ENCODE peak calls at places on chromosomes 5 and 9, in four cellular contexts. P is SK-N-SH, C is OCI-LY7, Z is GM23248. A is an unnamed sample.

GRCh38 chr9:126696091-126696763 is 82.5 kb downstream of the LMX1B start:
- DNase-seq in P (peak; percentile 44), C (no peak), Z (no peak), A (peak; percentile 1)

GRCh38 chr9:116267021-116267420 is 113.4 kb downstream of the PAPPA start:
- DNase-seq in P (no peak), C (no peak), Z (peak; percentile 76), A (no peak)

GRCh38 chr9:8389531-8389930 is 590.0 kb upstream of the DMAC1 start:
- DNase-seq in P (no peak), C (no peak), Z (no peak), A (no peak)

GRCh38 chr5:79430196-79430595 is 83.7 kb downstream of the HOMER1 start:
- DNase-seq in P (no peak), C (no peak), Z (no peak), A (no peak)

GRCh38 chr5:157049605-157050004 is 9.3 kb downstream of the HAVCR1 start:
- DNase-seq in P (no peak), C (no peak), Z (peak; percentile 40), A (no peak)

GRCh38 chr5:670396-671270 is 22.5 kb downstream of the TPPP start:
- DNase-seq in P (peak; percentile 7), C (no peak), Z (no peak), A (no peak)

GRCh38 chr9:123267481-123268239 is 726 bp downstream of the STRBP start:
- DNase-seq in P (peak; percentile 61), C (peak; percentile 24), Z (no peak), A (peak; percentile 49)

GRCh38 chr9:63817622-63818518 is 1467.1 kb downstream of the FOXD4L5 start:
- DNase-seq in P (peak; percentile 47), C (peak; percentile 49), Z (peak; percentile 35), A (peak; percentile 34)

GRCh38 chr5:90020575-90021535 is 388.7 kb downstream of the CETN3 start:
- DNase-seq in P (no peak), C (no peak), Z (peak; percentile 84), A (no peak)

GRCh38 chr5:149666212-149666852 is 63.8 kb upstream of the PPARGC1B start:
- DNase-seq in P (no peak), C (no peak), Z (peak; percentile 31), A (no peak)

GRCh38 chr9:132023409-132024180 is 56.1 kb downstream of the MED27 start:
- DNase-seq in P (peak; percentile 61), C (no peak), Z (no peak), A (no peak)

GRCh38 chr5:88141695-88141979 is 127.0 kb downstream of the TMEM161B start:
- DNase-seq in P (no peak), C (no peak), Z (no peak), A (no peak)
- H3K4me3 ChIP-seq in P (peak overlapping the region; percentile 64), C (peak overlapping the region; percentile 21), Z (peak overlapping the region; percentile 62), A (no peak overlapping the region)

DNA sequence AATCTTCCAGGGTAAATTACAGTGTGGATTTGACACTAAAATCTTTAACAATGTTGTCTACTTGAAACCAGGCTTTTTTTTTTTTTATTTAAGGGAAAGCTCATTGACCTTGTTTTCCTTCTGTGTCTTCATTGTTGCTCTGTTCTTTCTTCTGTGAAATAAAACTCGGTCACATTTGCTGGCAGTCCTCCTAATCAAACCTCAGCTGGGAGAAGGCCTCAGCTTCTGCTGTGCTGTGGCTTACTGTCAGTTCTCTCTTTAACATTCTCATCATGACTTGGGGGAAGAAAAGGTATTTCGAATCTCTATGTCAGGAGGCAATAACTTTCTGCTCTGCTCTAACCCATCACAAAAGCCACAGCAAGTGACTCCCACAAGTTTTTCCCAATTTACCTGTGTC is 268.9 kb downstream of the ZNF608 start:
- DNase-seq in P (no peak), C (no peak), Z (no peak), A (no peak)
- TF ChIP-seq EZH2phosphoT487 in P (no peak), C (no peak), Z (no peak), A (no peak)

GRCh38 chr5:162444129-162444762 is 376.7 kb downstream of the GABRG2 start:
- DNase-seq in P (no peak), C (no peak), Z (no peak), A (no peak)
- H3K4me3 ChIP-seq in P (no peak overlapping the region), C (no peak overlapping the region), Z (no peak overlapping the region), A (no peak overlapping the region)

GRCh38 chr5:95723632-95724369 is 7.3 kb upstream of the RHOBTB3 start:
- DNase-seq in P (peak; percentile 75), C (no peak), Z (peak; percentile 52), A (no peak)
- TF ChIP-seq EZH2phosphoT487 in P (no peak), C (no peak), Z (no peak), A (no peak)

DNA sequence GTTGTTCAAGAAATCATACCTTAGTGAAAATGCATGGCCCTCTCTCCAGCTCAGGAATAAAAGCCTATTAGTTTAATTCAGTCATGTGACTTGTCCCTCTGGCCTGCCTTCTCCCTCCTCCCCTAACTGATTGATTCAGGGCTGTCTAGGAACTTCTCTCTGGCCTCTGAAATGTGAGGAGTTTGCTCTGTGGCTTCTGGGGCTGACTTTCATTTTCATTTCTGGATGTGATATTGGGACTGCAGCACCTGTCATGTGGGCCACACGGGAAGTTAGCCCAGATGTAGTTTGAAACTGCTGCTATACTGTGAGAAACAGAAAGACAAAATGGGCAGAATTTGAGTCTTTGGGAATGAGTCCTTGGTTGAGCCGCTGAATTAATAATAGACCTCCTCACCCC is 44.8 kb downstream of the PARP8 start:
- DNase-seq in P (peak; percentile 2), C (peak; percentile 80), Z (no peak), A (no peak)
- H3K4me3 ChIP-seq in P (no peak overlapping the region), C (peak overlapping the region; percentile 44), Z (no peak overlapping the region), A (no peak overlapping the region)

GRCh38 chr5:167755420-167755819 is 536.0 kb upstream of the WWC1 start:
- DNase-seq in P (no peak), C (no peak), Z (no peak), A (no peak)

GRCh38 chr5:167759411-167759821 is 532.0 kb upstream of the WWC1 start:
- DNase-seq in P (no peak), C (no peak), Z (peak; percentile 68), A (no peak)

GRCh38 chr5:167753725-167754490 is 537.5 kb upstream of the WWC1 start:
- DNase-seq in P (no peak), C (no peak), Z (no peak), A (no peak)

DNA sequence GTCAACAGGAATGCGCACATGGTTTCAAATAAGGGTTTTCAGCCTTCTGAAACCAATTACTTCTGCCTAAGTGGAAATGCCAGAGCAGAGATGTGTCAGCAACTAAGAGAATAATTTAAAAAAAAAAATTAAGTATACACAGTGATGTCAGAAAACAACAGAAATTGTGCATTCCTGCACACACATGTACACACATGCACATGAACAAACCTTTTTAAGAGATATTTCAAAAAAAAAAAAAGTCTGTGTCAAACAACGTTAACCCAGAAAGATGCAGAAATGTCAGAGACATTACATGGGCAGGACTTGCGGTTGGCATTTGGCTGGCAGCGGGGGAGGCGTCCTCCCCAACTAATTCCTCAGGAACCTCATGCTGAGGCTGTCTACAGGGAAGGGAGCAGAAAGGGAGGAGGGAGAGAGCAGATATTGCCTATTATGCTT is 536.9 kb upstream of the WWC1 start:
- DNase-seq in P (no peak), C (no peak), Z (peak; percentile 84), A (no peak)
- TF ChIP-seq EZH2phosphoT487 in P (no peak), C (no peak), Z (no peak), A (no peak)